ENCODE peak calls at places on chromosomes 16 and 17, in five cellular contexts. M, L, K, B and P are unnamed samples.

GRCh38 chr17:29573558-29573870 is 5.0 kb downstream of the TP53I13 start:
- DNase-seq in M (no peak), L (no peak), K (no peak), B (no peak), P (no peak)

GRCh38 chr17:7323731-7324437 is 5.3 kb downstream of the NEURL4 start:
- DNase-seq in M (peak; percentile 83), L (peak; percentile 21), K (no peak), B (no peak), P (peak; percentile 66)

GRCh38 chr17:69069289-69069688 is 8.6 kb upstream of the ABCA9 start:
- DNase-seq in M (no peak), L (no peak), K (no peak), B (no peak), P (no peak)

GRCh38 chr16:49543315-49543946 is 169.8 kb downstream of the C16orf78 start:
- DNase-seq in M (no peak), L (no peak), K (no peak), B (no peak), P (no peak)

GRCh38 chr16:48720266-48720665 is 110.3 kb upstream of the N4BP1 start:
- DNase-seq in M (no peak), L (no peak), K (no peak), B (peak; percentile 7), P (no peak)

GRCh38 chr16:14070877-14071575 is at the start of gene MRTFB:
- DNase-seq in M (peak; percentile 90), L (peak; percentile 27), K (peak; percentile 15), B (peak; percentile 77), P (peak; percentile 76)

GRCh38 chr17:61875285-61875684 is 12.0 kb upstream of the BRIP1 start:
- DNase-seq in M (no peak), L (no peak), K (no peak), B (no peak), P (no peak)

GRCh38 chr16:28182183-28182582 is 29.6 kb downstream of the XPO6 start:
- DNase-seq in M (no peak), L (peak; percentile 72), K (no peak), B (no peak), P (no peak)

GRCh38 chr16:4404967-4405696 is 11.3 kb downstream of the CORO7 start:
- DNase-seq in M (no peak), L (no peak), K (no peak), B (no peak), P (no peak)

GRCh38 chr16:4402439-4403132 is 13.8 kb downstream of the CORO7 start:
- DNase-seq in M (peak; percentile 83), L (peak; percentile 63), K (no peak), B (peak; percentile 79), P (peak; percentile 68)

GRCh38 chr16:4403133-4403949 is 13.1 kb downstream of the CORO7 start:
- DNase-seq in M (no peak), L (no peak), K (no peak), B (no peak), P (no peak)

GRCh38 chr16:4401510-4401909 is 14.9 kb downstream of the CORO7 start:
- DNase-seq in M (no peak), L (no peak), K (no peak), B (no peak), P (no peak)

DNA sequence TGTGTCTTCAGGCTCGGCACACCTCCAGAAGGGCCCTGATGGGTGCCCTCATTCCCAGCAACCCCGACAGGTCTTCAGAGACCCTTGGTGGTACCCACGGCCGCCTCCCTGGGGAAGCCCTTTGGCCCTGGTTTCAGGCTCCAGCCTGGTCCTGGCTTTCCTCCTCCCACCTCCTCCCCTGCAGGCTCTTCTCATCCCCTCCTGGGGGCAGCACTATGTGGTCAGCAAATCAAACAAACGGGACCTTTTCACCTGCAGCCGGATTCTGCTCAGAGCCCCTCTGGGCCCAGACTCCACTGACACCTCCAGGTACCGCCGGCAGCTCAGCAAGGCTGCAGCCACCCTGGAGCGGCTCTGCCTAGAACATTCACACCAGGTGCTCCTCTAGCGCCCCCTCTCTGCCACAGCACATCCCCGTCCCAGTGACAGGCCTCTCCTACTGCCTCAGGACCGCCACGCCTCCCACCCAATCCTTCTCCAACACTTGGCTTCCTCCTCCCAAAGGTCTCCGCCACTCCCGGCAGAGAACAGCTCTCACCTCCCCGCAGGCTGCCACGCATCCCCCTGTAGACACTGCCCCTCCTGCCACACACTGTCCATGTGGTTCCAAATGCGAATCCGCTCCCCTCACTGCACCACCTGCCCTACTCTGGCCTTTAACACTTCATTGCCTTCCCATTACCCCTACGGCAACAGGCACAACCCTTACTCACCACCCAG is 12.0 kb downstream of the CORO7 start:
- DNase-seq in M (no peak), L (peak; percentile 26), K (no peak), B (no peak), P (no peak)
- TF ChIP-seq CTCF in M (peak; percentile 49), L (peak; percentile 86), K (peak; percentile 55), B (peak; percentile 59), P (peak; percentile 55)

DNA sequence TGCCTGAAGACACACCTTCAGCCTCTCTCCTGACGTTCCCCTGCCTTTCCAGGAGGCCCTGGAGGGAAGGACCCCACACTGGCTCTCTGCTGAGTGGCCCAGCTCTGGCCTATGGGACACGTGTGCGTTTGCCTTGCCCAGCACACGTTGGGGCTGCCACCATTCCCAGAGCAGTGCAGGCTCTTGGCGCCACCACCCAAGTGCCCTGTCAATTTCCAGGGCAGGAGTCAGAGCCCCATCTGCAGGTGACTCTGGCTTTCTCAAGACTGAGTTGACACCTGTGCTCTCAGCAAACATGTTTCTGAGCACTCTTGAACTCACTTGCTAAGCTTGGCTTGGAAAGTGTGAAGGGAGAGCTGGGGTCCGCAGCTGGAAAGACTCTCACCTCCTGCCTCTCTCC is 4.7 kb upstream of the IRF8 start:
- DNase-seq in M (no peak), L (no peak), K (no peak), B (no peak), P (no peak)
- TF ChIP-seq CTCF in M (no peak), L (no peak), K (no peak), B (no peak), P (no peak)

GRCh38 chr17:47945080-47945479 is 3.7 kb downstream of the PNPO start:
- DNase-seq in M (peak; percentile 57), L (no peak), K (no peak), B (no peak), P (no peak)

GRCh38 chr17:47948706-47949196 is 7.4 kb downstream of the PNPO start:
- DNase-seq in M (no peak), L (peak; percentile 39), K (no peak), B (no peak), P (no peak)

GRCh38 chr17:47946516-47946915 is 5.1 kb downstream of the PNPO start:
- DNase-seq in M (no peak), L (no peak), K (no peak), B (no peak), P (no peak)

GRCh38 chr17:47945529-47946508 is 4.4 kb downstream of the PNPO start:
- DNase-seq in M (no peak), L (no peak), K (no peak), B (no peak), P (no peak)

GRCh38 chr17:47946929-47947397 is 5.6 kb downstream of the PNPO start:
- DNase-seq in M (peak; percentile 72), L (peak; percentile 79), K (peak; percentile 67), B (peak; percentile 67), P (peak; percentile 61)
- TF ChIP-seq CTCF in M (peak; percentile 94), L (peak; percentile 96), K (peak; percentile 87), B (peak; percentile 91), P (peak; percentile 75)

DNA sequence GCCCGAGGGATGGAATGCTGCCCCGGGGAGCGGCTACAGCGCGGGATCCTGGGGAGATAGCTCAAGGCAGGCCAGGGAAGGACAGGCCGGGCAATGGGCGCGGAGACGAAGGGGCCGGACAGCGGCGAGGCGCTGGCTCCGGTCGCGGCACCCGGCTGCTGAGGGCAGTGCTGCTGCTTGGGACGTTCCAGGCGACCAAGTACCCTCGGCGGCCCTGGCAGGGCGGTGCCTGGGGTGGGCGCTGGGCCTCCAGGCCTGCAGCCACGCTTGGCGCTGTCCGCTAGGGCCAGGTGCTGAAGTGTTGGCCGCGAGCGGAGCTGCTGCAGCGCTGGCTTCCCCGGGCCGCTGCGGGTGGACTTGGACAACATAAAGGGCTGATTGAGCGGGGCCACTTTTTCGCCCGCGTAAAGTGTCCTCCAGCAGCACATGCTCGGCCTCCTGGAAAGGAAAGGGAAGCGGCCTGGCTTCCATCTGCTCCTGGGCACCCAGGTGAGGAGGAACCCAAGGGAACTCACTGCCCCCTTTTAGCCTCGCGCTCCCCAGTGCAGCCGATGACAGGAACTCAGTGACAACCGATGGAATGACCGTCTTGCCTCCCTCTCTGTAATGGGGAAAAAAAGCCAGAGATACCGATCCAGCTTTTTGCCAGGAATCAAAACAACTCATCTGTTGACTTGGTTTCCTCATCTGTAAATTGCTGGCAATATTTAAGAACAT is 23.7 kb downstream of the CLEC3A start:
- DNase-seq in M (no peak), L (no peak), K (no peak), B (peak; percentile 55), P (peak; percentile 31)
- TF ChIP-seq CTCF in M (no peak), L (no peak), K (no peak), B (peak; percentile 18), P (no peak)

DNA sequence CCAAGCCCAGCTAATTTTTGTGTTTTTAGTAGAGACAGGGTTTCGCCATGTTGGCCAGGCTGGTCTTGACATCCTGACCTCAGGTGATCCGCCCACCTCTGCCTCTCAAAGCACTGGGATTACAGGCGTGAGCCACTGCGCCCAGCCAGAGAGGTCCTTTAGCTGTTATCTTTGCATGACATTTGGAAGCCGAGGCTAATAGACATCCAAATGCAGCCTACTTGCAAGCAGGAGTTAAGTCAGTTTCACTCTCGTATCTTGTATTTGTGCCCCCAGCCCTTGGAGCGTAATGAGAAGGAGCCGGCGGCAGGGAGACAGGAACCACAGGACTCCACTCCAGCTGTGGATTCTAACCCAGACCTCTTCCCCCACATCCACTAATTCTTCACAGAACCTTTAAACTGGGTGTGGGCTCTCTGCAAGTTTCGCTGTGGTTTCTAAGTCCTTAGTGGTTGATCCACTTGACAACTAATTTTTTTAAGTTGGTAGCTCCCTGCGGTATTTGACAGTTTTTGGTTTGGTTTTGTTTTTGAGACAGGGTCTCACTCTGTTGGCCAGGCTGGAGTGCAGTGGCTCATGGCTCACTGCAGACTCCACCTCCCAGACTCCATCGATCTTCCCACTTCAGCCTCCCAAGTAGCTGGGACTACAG is 3.1 kb upstream of the CYTH1 start:
- DNase-seq in M (no peak), L (no peak), K (no peak), B (no peak), P (no peak)
- TF ChIP-seq CTCF in M (no peak), L (no peak), K (no peak), B (no peak), P (no peak)

GRCh38 chr16:7513429-7513828 is 180.8 kb downstream of the RBFOX1 start:
- DNase-seq in M (no peak), L (no peak), K (peak; percentile 4), B (no peak), P (no peak)
- TF ChIP-seq CTCF in M (no peak), L (peak; percentile 26), K (no peak), B (peak; percentile 18), P (no peak)

GRCh38 chr17:83076930-83077329 is 2.5 kb upstream of the METRNL start:
- DNase-seq in M (no peak), L (no peak), K (no peak), B (no peak), P (no peak)
- TF ChIP-seq CTCF in M (no peak), L (no peak), K (peak; percentile 3), B (peak; percentile 39), P (no peak)